ENCODE peak calls at places on chromosomes 16 and 17, in six cellular contexts. T is fibroblast of lung, N is fibroblast of the conjunctiva, L is EL, Y is Panc1, W is hypothalamus. G is an unnamed sample.

GRCh38 chr17:58565389-58566311 is 51.2 kb upstream of the MTMR4 start:
- DNase-seq in T (peak; percentile 16), N (no peak), L (no peak), Y (no peak), W (no peak), G (no peak)

GRCh38 chr16:89695875-89696597 is 5.5 kb downstream of the SPATA2L start:
- DNase-seq in T (no peak), N (no peak), L (no peak), Y (no peak), W (no peak), G (no peak)

GRCh38 chr17:16363749-16364536 is 10.7 kb upstream of the CENPV start:
- DNase-seq in T (peak; percentile 52), N (peak; percentile 58), L (peak; percentile 73), Y (no peak), W (peak; percentile 46), G (peak; percentile 59)

GRCh38 chr17:80649672-80650338 is 105.2 kb downstream of the RPTOR start:
- DNase-seq in T (peak; percentile 88), N (peak; percentile 60), L (peak; percentile 89), Y (no peak), W (no peak), G (peak; percentile 35)

GRCh38 chr17:10550014-10550413 is 556 bp upstream of the MYH2 start:
- DNase-seq in T (no peak), N (no peak), L (no peak), Y (no peak), W (no peak), G (no peak)

GRCh38 chr17:31581491-31581890 is 190.0 kb downstream of the RAB11FIP4 start:
- DNase-seq in T (peak; percentile 57), N (no peak), L (peak; percentile 42), Y (no peak), W (no peak), G (no peak)

GRCh38 chr17:80152057-80152831 is 5.3 kb upstream of the EIF4A3 start:
- DNase-seq in T (peak; percentile 93), N (no peak), L (peak; percentile 76), Y (no peak), W (no peak), G (no peak)

GRCh38 chr17:56656961-56657360 is 63.5 kb downstream of the NOG start:
- DNase-seq in T (peak; percentile 4), N (no peak), L (no peak), Y (no peak), W (no peak), G (no peak)

GRCh38 chr17:17321356-17322025 is 18.3 kb downstream of the NT5M start:
- DNase-seq in T (no peak), N (no peak), L (no peak), Y (no peak), W (no peak), G (no peak)

GRCh38 chr16:88811850-88812736 is at the start of gene APRT:
- DNase-seq in T (peak; percentile 93), N (peak; percentile 92), L (peak; percentile 94), Y (peak; percentile 61), W (peak; percentile 73), G (peak; percentile 86)

GRCh38 chr16:67391424-67392300 is 1.6 kb downstream of the TPPP3 start:
- DNase-seq in T (no peak), N (no peak), L (no peak), Y (no peak), W (peak; percentile 92), G (no peak)

GRCh38 chr17:38428643-38429371 is 543 bp downstream of the ARHGAP23 start:
- DNase-seq in T (peak; percentile 60), N (peak; percentile 42), L (peak; percentile 77), Y (no peak), W (peak; percentile 58), G (peak; percentile 32)

GRCh38 chr16:648071-648785 is 937 bp upstream of the WDR90 start:
- DNase-seq in T (no peak), N (no peak), L (no peak), Y (no peak), W (no peak), G (no peak)

GRCh38 chr16:67115649-67116048 is 5.9 kb downstream of the PHAF1 start:
- DNase-seq in T (peak; percentile 93), N (peak; percentile 13), L (peak; percentile 93), Y (peak; percentile 62), W (no peak), G (peak; percentile 54)

G was measured in amniotic stem cell.